ENCODE peak calls at places on chromosomes 16 and 17, in eight cellular contexts. O is H1; P is coronary artery; D is foreskin fibroblast; W is SJSA1; V is A549; H is heart right ventricle; C is effector memory CD4-positive, alpha-beta T cell. N is an unnamed sample.

GRCh38 chr17:67124469-67125148 is 80.3 kb downstream of the CACNG1 start:
- DNase-seq in O (no peak), C (no peak), W (no peak), P (no peak), H (no peak), V (no peak), D (no peak), N (no peak)

GRCh38 chr16:89431158-89431584 is 59.2 kb downstream of the ANKRD11 start:
- DNase-seq in P (no peak), D (peak; percentile 77), W (peak; percentile 91), H (no peak), O (no peak), C (no peak), V (peak; percentile 70), N (no peak)

GRCh38 chr16:9797306-9797705 is 384.9 kb downstream of the GRIN2A start:
- DNase-seq in H (peak; percentile 40), O (no peak), C (no peak), V (peak; percentile 13), P (no peak), W (no peak), D (peak; percentile 50), N (no peak)

GRCh38 chr16:12097523-12098428 is 121.2 kb downstream of the SNX29 start:
- DNase-seq in C (no peak), P (no peak), H (peak; percentile 54), V (no peak), W (peak; percentile 59), O (no peak), D (no peak), N (no peak)

GRCh38 chr17:1931759-1932579 is 93.2 kb downstream of the RTN4RL1 start:
- DNase-seq in P (no peak), C (no peak), D (no peak), W (no peak), O (no peak), H (peak; percentile 25), V (no peak), N (no peak)

GRCh38 chr16:82031116-82032084 is 3.7 kb upstream of the HSD17B2 start:
- DNase-seq in O (no peak), W (no peak), D (peak; percentile 60), V (peak; percentile 64), P (no peak), H (no peak), C (no peak), N (no peak)

GRCh38 chr17:79948918-79949645 is 86.6 kb downstream of the TBC1D16 start:
- DNase-seq in D (no peak), O (no peak), P (peak; percentile 62), C (no peak), W (peak; percentile 44), V (no peak), H (no peak), N (no peak)

GRCh38 chr17:6577686-6578263 is 21.4 kb upstream of the PITPNM3 start:
- DNase-seq in O (no peak), V (no peak), W (no peak), D (no peak), P (no peak), C (no peak), H (no peak), N (no peak)

GRCh38 chr16:47644661-47645060 is 183.5 kb downstream of the PHKB start:
- DNase-seq in V (no peak), C (no peak), O (no peak), W (no peak), H (no peak), P (no peak), D (no peak), N (no peak)

GRCh38 chr17:19383681-19384470 is 3.1 kb downstream of the MFAP4 start:
- DNase-seq in P (peak; percentile 75), D (peak; percentile 49), V (no peak), C (no peak), O (no peak), W (no peak), H (no peak), N (no peak)

GRCh38 chr16:29857133-29857760 is 5.8 kb downstream of the CDIPT start:
- DNase-seq in H (no peak), V (no peak), D (peak; percentile 82), O (no peak), C (no peak), W (no peak), P (no peak), N (no peak)

GRCh38 chr17:78448356-78448993 is 70.0 kb downstream of the PGS1 start:
- DNase-seq in C (no peak), W (no peak), V (no peak), D (no peak), O (no peak), P (no peak), H (no peak), N (no peak)

GRCh38 chr16:27972500-27972899 is 91.0 kb downstream of the GSG1L start:
- DNase-seq in W (no peak), O (no peak), C (peak; percentile 2), V (peak; percentile 72), D (peak; percentile 6), P (no peak), H (peak; percentile 16), N (no peak)

GRCh38 chr17:42283241-42284019 is 4.9 kb upstream of the STAT5A start:
- DNase-seq in O (no peak), C (no peak), D (no peak), V (no peak), W (peak; percentile 32), P (no peak), H (no peak), N (no peak)

GRCh38 chr17:4536742-4537411 is 18.3 kb downstream of the MYBBP1A start:
- DNase-seq in C (no peak), V (no peak), H (no peak), P (no peak), O (no peak), W (no peak), D (no peak), N (no peak)

GRCh38 chr17:57747221-57748017 is 2.3 kb upstream of the CCDC182 start:
- DNase-seq in W (no peak), D (peak; percentile 48), V (peak; percentile 79), C (peak; percentile 5), P (no peak), O (no peak), H (peak; percentile 28), N (no peak)

GRCh38 chr16:61421111-61421510 is 615.1 kb downstream of the CDH8 start:
- DNase-seq in V (no peak), C (no peak), O (no peak), W (no peak), H (no peak), P (no peak), D (no peak), N (no peak)

GRCh38 chr16:27110524-27110896 is 43.8 kb downstream of the C16orf82 start:
- DNase-seq in C (no peak), P (no peak), V (no peak), H (no peak), O (no peak), D (no peak), W (no peak), N (no peak)

GRCh38 chr16:68590201-68590994 is 51.3 kb downstream of the ZFP90 start:
- DNase-seq in O (peak; percentile 64), C (no peak), P (no peak), W (peak; percentile 71), D (peak; percentile 16), V (peak; percentile 71), H (no peak), N (no peak)

GRCh38 chr17:15946611-15947120 is 1.7 kb downstream of the ADORA2B start:
- DNase-seq in W (no peak), O (no peak), C (no peak), H (no peak), V (no peak), D (peak; percentile 20), P (no peak), N (no peak)
- H3K4me3 ChIP-seq in W (peak overlapping the region; percentile 60), O (no peak overlapping the region), C (no peak overlapping the region), H (peak overlapping the region; percentile 65), V (peak overlapping the region; percentile 78), D (peak overlapping the region; percentile 59), P (no peak overlapping the region), N (peak overlapping the region; percentile 60)

DNA sequence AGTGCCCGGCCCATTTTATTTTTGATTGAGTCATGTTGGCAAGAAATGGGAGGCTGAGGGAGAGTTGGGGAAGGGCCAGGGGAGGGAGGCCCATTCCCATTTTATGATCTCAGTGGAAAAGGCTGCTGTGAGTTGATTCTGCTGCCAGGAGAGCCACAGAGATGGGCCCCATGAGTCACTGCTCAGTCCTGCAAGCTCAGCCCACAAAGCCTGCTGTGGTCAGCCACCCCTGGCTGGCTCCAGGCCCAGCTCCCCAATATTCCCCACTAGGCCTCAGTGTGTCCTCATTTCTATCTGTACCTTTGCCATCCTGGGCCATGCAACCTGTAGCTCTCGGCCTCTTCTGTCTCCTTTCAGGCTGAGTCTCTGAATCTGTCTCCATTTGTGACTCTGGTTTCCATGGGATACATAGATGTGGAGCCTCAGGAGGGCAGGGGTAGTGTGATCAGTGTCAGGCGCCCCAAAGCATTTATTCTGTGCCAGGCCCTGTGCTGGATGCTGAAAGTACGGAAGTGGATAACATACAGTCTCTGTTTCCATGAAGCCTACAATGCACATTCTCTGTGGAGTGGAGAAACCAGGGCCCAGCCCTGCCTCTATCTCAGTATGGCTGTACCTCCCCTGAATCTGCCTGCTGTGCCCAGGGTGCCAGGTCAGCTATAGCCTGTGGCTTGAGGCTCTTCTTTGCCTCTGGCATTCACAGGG is 1.9 kb upstream of the PLEKHG4 start:
- DNase-seq in C (no peak), D (peak; percentile 99), V (peak; percentile 77), W (peak; percentile 96), H (no peak), P (no peak), O (no peak), N (no peak)
- H3K4me3 ChIP-seq in C (no peak overlapping the region), D (peak overlapping the region; percentile 74), V (peak overlapping the region; percentile 80), W (no peak overlapping the region), H (no peak overlapping the region), P (peak overlapping the region; percentile 84), O (no peak overlapping the region), N (peak overlapping the region; percentile 78)

GRCh38 chr17:77375526-77375916 is 234.8 kb downstream of the SEC14L1 start:
- DNase-seq in P (no peak), W (no peak), V (no peak), C (no peak), D (no peak), H (no peak), O (no peak), N (no peak)

GRCh38 chr17:77375108-77375507 is 234.3 kb downstream of the SEC14L1 start:
- DNase-seq in V (no peak), W (no peak), H (no peak), C (no peak), O (no peak), P (no peak), D (no peak), N (no peak)

GRCh38 chr17:77374170-77374936 is 233.6 kb downstream of the SEC14L1 start:
- DNase-seq in C (peak; percentile 60), D (peak; percentile 87), V (no peak), O (peak; percentile 59), W (no peak), P (peak; percentile 90), H (peak; percentile 88), N (no peak)

GRCh38 chr17:77376795-77377751 is 236.3 kb downstream of the SEC14L1 start:
- DNase-seq in D (peak; percentile 59), V (no peak), C (no peak), W (no peak), P (no peak), H (no peak), O (no peak), N (no peak)

GRCh38 chr17:77375917-77376651 is 235.3 kb downstream of the SEC14L1 start:
- DNase-seq in C (peak; percentile 51), W (no peak), V (no peak), D (peak; percentile 95), H (no peak), P (no peak), O (no peak), N (no peak)
- H3K4me3 ChIP-seq in C (peak overlapping the region; percentile 91), W (no peak overlapping the region), V (no peak overlapping the region), D (peak overlapping the region; percentile 64), H (peak overlapping the region; percentile 5), P (peak overlapping the region; percentile 25), O (no peak overlapping the region), N (no peak overlapping the region)

GRCh38 chr16:4747906-4748681 is 13.8 kb downstream of the DNAAF8 start:
- DNase-seq in C (no peak), D (no peak), P (no peak), W (no peak), H (no peak), O (no peak), V (no peak), N (no peak)
- H3K4me3 ChIP-seq in C (no peak overlapping the region), D (no peak overlapping the region), P (no peak overlapping the region), W (no peak overlapping the region), H (no peak overlapping the region), O (no peak overlapping the region), V (no peak overlapping the region), N (no peak overlapping the region)

N was measured in esophagus squamous epithelium.